ENCODE peak calls at places on chromosome X, in four cellular contexts. K is ovary, E is neural crest cell, D is esophagus squamous epithelium. S is an unnamed sample.

GRCh38 chrX:22060451-22060940 is 28.4 kb downstream of the PHEX start:
- DNase-seq in K (no peak), E (no peak), D (no peak), S (no peak)

GRCh38 chrX:2577844-2578444 is 77.2 kb upstream of the DHRSX start:
- DNase-seq in K (no peak), E (no peak), D (no peak), S (no peak)

GRCh38 chrX:130770615-130771014 is 132.4 kb downstream of the ENOX2 start:
- DNase-seq in K (no peak), E (no peak), D (no peak), S (no peak)

GRCh38 chrX:143781103-143781502 is 60.6 kb upstream of the SPANXN2 start:
- DNase-seq in K (no peak), E (no peak), D (no peak), S (no peak)

GRCh38 chrX:123830309-123830708 is 29.5 kb upstream of the XIAP start:
- DNase-seq in K (no peak), E (no peak), D (no peak), S (no peak)

GRCh38 chrX:133546441-133546840 is 131.2 kb upstream of the GPC4 start:
- DNase-seq in K (no peak), E (no peak), D (no peak), S (no peak)

GRCh38 chrX:33183366-33183765 is 28.0 kb downstream of the DMD start:
- DNase-seq in K (peak), E (no peak), D (no peak), S (no peak)

GRCh38 chrX:47233333-47234113 is 714 bp downstream of the USP11 start:
- DNase-seq in K (peak), E (peak), D (peak), S (peak)

GRCh38 chrX:111005151-111005550 is 90.8 kb upstream of the PAK3 start:
- DNase-seq in K (no peak), E (no peak), D (no peak), S (no peak)

GRCh38 chrX:47208108-47208507 is 10.4 kb upstream of the CDK16 start:
- DNase-seq in K (no peak), E (no peak), D (no peak), S (no peak)

GRCh38 chrX:96314974-96315373 is 369.7 kb upstream of the DIAPH2 start:
- DNase-seq in K (no peak), E (no peak), D (no peak), S (no peak)

GRCh38 chrX:2284601-2285000 is 216.2 kb downstream of the DHRSX start:
- DNase-seq in K (no peak), E (no peak), D (no peak), S (no peak)

GRCh38 chrX:148416931-148417330 is 83.5 kb upstream of the AFF2 start:
- DNase-seq in K (no peak), E (no peak), D (no peak), S (no peak)

GRCh38 chrX:102841706-102842003 is 95.4 kb upstream of the RAB40AL start:
- DNase-seq in K (no peak), E (no peak), D (no peak), S (no peak)

GRCh38 chrX:23844502-23845138 is 61.6 kb downstream of the SAT1 start:
- DNase-seq in K (no peak), E (no peak), D (no peak), S (no peak)

DNA sequence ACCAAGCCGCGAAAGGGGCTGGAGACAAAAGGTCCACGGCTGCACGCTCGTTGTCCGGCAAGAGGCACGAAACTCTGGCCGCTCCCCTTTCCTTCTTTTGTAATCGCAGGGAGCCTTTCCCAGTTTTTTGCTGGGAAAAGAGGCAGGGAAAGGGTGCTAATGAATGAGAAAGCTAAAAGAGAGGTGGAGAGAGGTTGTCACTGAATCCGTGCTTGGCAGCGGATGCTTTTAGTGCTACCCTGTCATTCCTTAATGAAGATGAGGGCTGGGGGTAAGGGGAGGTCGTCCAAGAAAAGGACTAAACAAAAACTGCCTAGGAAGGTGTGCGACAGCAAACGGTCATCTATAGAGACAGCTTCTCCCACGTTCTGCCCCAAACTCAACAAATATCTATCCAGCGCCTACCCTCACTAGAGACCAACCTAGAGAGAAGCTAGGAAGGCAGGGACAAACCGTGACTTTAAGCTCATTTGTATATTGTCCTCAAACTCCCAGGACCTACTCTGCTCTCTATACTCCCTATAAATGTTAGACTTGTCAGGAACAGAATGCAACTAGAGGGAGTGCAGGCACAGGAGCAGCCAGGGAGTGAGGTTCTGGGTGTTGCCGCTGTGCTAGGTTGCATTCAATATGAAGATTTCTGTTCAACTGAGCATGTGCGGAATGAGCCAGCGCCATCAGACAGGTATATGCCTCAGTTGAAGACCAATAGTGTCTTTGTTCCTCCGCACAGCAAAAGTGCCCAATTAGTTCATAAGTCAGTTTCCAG is 755 bp upstream of the CASK start:
- DNase-seq in K (no peak), E (no peak), D (no peak), S (no peak)
- TF ChIP-seq CTCF in K (no peak), E (no peak), D (no peak), S (no peak)

DNA sequence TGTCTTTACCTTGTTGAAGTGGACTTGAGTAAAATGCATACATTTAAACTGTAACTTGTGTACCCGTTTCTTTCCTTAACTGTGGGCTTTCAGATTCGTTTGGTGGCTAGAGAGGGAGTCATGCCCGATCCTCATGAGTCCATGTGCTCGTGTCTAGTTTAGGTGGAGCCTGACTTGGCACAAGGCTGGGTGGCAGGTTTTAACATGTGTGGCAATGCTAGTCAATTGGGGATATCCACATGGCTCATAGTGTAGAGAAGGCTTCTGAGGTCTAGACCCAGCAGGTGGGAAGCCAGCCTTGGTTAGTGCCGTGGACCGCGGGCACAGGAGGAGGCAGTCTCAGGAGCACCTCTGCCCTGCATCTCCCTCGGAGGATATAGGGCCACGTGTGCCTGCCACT is 48.5 kb upstream of the CLCN4 start:
- DNase-seq in K (no peak), E (no peak), D (no peak), S (no peak)
- TF ChIP-seq CTCF in K (no peak), E (no peak), D (no peak), S (no peak)

GRCh38 chrX:67784712-67785111 is 240.9 kb downstream of the AR start:
- DNase-seq in K (no peak), E (no peak), D (no peak), S (no peak)

GRCh38 chrX:67780694-67781109 is 236.9 kb downstream of the AR start:
- DNase-seq in K (peak), E (no peak), D (no peak), S (no peak)

GRCh38 chrX:67777148-67777547 is 233.3 kb downstream of the AR start:
- DNase-seq in K (no peak), E (no peak), D (no peak), S (no peak)

GRCh38 chrX:67779099-67779498 is 235.3 kb downstream of the AR start:
- DNase-seq in K (no peak), E (no peak), D (no peak), S (no peak)

DNA sequence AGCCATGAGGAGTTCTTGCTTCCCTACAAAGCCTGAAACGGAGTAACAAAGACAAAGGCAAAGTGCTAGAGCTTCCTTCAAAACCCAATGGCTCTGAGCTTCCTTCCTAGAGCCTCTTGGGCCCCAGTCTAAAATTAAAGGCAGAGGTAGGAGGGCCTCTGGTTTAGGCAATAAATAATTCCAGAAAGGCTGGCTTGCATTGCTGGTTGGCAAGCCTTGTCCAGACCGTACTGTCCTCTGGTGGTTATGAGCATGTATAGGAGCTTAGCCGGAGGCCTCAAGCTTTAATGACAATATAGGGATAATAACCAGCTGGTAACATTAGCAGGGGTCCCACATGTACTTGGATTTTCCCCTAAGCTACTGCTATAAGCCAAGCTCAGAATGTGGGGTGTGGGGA is 237.3 kb downstream of the AR start:
- DNase-seq in K (no peak), E (no peak), D (no peak), S (no peak)
- TF ChIP-seq CTCF in K (no peak), E (no peak), D (no peak), S (no peak)

GRCh38 chrX:150544835-150545790 is 23.3 kb upstream of the MTM1 start:
- DNase-seq in K (peak), E (no peak), D (no peak), S (no peak)

GRCh38 chrX:150542846-150543229 is 25.6 kb upstream of the MTM1 start:
- DNase-seq in K (no peak), E (no peak), D (no peak), S (no peak)

GRCh38 chrX:150546711-150547153 is 21.7 kb upstream of the MTM1 start:
- DNase-seq in K (peak), E (no peak), D (no peak), S (peak)

GRCh38 chrX:150543230-150544155 is 24.9 kb upstream of the MTM1 start:
- DNase-seq in K (no peak), E (no peak), D (no peak), S (no peak)

DNA sequence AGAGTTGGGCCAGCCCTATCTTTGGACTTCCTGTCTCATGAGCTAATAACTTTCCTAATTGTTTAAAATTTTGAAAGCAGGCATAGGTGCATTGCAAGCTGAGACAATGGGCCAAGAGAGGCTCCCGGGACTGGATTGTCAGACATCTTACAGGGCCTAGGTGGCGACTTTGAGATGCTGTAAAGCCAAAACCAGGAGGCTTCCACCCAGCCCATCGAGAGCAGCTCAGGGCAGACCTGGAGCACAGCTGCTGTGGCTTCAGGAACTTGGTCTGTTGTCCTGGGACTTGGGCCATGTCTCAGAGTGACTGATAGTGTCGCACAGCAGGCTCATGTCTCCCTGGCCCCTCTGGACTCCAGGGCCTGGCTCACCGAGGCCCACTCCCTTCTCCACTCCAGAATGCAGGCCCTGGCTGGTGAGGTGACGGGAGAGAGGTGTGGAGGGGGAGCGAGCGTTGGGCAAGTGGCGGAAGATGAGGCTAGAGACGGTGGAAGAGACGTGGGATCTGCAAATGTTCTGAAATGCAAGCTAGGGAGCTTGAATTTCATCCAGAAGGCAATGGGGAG is 24.1 kb upstream of the MTM1 start:
- DNase-seq in K (no peak), E (no peak), D (no peak), S (no peak)
- TF ChIP-seq CTCF in K (no peak), E (no peak), D (no peak), S (no peak)

GRCh38 chrX:15146515-15146914 is 123.4 kb downstream of the ASB9 start:
- DNase-seq in K (no peak), E (peak), D (no peak), S (no peak)
- TF ChIP-seq CTCF in K (no peak), E (peak), D (no peak), S (peak)

DNA sequence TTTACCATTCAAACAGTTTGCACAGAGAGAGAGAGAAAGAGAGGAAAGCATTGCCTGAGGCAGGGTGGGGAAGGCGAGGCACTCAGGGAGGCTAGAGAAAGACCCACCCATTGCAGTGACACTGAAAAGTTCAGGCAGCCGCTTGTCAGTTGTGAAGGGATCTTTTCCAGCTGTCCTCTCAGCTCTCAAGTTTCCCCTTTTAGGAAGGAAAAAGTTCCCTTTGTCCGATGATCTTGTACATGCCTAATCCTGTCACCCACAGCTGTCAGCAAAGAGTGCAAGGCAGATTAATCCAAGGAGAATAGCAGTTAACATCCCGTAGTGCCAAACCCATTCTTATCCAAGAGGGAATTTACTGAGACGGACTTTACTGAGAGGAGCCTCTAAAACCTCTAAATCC is 255.0 kb downstream of the MAGEB5 start:
- DNase-seq in K (no peak), E (no peak), D (no peak), S (no peak)
- TF ChIP-seq CTCF in K (no peak), E (no peak), D (no peak), S (no peak)

DNA sequence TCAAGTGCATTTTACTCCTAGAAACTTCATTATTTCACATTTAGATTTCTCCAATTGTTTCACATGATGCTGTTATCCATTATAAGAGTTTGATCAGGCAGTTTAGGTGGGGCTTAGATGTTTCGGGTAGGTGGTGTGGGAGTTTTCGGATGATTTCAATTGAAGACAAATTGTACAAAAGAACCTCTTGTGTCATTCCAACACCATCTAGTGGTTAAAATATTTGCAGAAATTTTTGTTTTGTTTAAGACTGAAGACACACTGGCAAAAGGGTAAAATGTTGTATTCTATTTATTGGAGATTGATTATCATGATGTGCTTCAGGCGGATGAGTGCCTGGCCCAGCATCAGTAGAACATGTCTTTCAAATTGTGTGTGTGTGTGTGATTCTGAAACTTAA is 212.7 kb downstream of the SH3BGRL start:
- DNase-seq in K (no peak), E (no peak), D (no peak), S (no peak)
- TF ChIP-seq CTCF in K (no peak), E (no peak), D (no peak), S (no peak)

GRCh38 chrX:83469551-83469950 is 38.5 kb upstream of the POU3F4 start:
- DNase-seq in K (no peak), E (peak), D (no peak), S (no peak)
- TF ChIP-seq CTCF in K (no peak), E (peak), D (no peak), S (no peak)

S was measured in CD4-positive, alpha-beta T cell.